ENCODE peak calls at places on chromosomes 12 and 14, in eight cellular contexts. V is Panc1, F is breast epithelium, A is adrenal gland, U is cardiac fibroblast, X is dorsolateral prefrontal cortex, B is right atrium auricular region, W is tibial nerve. J is an unnamed sample.

GRCh38 chr12:116861331-116861730 is 19.9 kb downstream of the HRK start:
- DNase-seq in V (no peak), F (no peak), A (peak; percentile 34), U (peak; percentile 61), X (peak; percentile 63), B (no peak), W (no peak), J (peak; percentile 92)

GRCh38 chr12:29516431-29516875 is 19.0 kb upstream of the OVCH1 start:
- DNase-seq in V (no peak), F (no peak), A (no peak), U (peak; percentile 37), X (no peak), B (no peak), W (no peak), J (no peak)

GRCh38 chr12:125001636-125002035 is 8.2 kb downstream of the BRI3BP start:
- DNase-seq in V (no peak), F (no peak), A (no peak), U (no peak), X (no peak), B (no peak), W (no peak), J (peak; percentile 61)

GRCh38 chr12:43957732-43958131 is 121.9 kb downstream of the TMEM117 start:
- DNase-seq in V (peak; percentile 32), F (no peak), A (peak; percentile 33), U (peak; percentile 69), X (no peak), B (no peak), W (no peak), J (peak; percentile 46)

GRCh38 chr14:54483848-54484247 is 4.9 kb downstream of the GMFB start:
- DNase-seq in V (no peak), F (no peak), A (no peak), U (no peak), X (no peak), B (no peak), W (no peak), J (no peak)

GRCh38 chr14:102215071-102215470 is 75.4 kb downstream of the WDR20 start:
- DNase-seq in V (no peak), F (no peak), A (no peak), U (peak; percentile 81), X (peak; percentile 84), B (no peak), W (no peak), J (no peak)

GRCh38 chr12:65825573-65826512 is 1.6 kb downstream of the HMGA2 start:
- DNase-seq in V (no peak), F (no peak), A (peak; percentile 22), U (peak; percentile 52), X (no peak), B (no peak), W (no peak), J (no peak)

GRCh38 chr12:42124764-42125371 is 19.8 kb downstream of the GXYLT1 start:
- DNase-seq in V (no peak), F (no peak), A (no peak), U (no peak), X (no peak), B (no peak), W (no peak), J (no peak)

GRCh38 chr12:124457287-124458219 is 109.9 kb downstream of the NCOR2 start:
- DNase-seq in V (no peak), F (peak; percentile 87), A (peak; percentile 57), U (peak; percentile 69), X (peak; percentile 80), B (peak; percentile 96), W (peak; percentile 82), J (no peak)

GRCh38 chr14:94631536-94632304 is 19.5 kb downstream of the SERPINA3 start:
- DNase-seq in V (no peak), F (no peak), A (no peak), U (no peak), X (no peak), B (no peak), W (no peak), J (no peak)

DNA sequence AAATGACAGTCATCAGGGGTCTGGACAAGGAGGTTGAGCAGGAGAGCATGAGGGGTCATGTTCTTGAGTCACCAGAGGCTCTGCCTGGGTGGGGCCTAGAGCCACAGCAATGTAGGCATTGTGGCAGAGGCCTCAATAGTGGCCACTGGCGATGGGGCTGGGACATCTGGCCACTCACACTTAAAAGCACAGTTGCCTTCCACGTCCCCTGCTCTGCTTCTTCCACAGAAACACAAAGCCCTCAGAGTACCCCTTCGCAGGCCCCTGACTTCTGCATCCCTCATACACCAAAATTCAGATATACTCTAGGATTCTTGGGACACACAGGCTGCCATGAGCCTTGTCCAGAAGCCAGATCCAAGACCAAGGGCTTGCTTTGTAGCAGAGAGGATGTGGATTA is 2.2 kb downstream of the SLC10A1 start:
- DNase-seq in V (no peak), F (no peak), A (no peak), U (no peak), X (no peak), B (no peak), W (no peak), J (no peak)
- H3K4me3 ChIP-seq in V (no peak overlapping the region), F (no peak overlapping the region), A (no peak overlapping the region), U (no peak overlapping the region), X (no peak overlapping the region), B (no peak overlapping the region), W (no peak overlapping the region), J (no peak overlapping the region)

GRCh38 chr12:1583421-1584078 is 10.8 kb downstream of the FBXL14 start:
- DNase-seq in V (no peak), F (peak; percentile 51), A (peak; percentile 75), U (peak; percentile 93), X (peak; percentile 72), B (no peak), W (peak; percentile 51), J (peak; percentile 90)
- H3K4me3 ChIP-seq in V (no peak overlapping the region), F (no peak overlapping the region), A (peak overlapping the region; percentile 43), U (no peak overlapping the region), X (peak overlapping the region; percentile 21), B (no peak overlapping the region), W (no peak overlapping the region), J (peak overlapping the region; percentile 47)

DNA sequence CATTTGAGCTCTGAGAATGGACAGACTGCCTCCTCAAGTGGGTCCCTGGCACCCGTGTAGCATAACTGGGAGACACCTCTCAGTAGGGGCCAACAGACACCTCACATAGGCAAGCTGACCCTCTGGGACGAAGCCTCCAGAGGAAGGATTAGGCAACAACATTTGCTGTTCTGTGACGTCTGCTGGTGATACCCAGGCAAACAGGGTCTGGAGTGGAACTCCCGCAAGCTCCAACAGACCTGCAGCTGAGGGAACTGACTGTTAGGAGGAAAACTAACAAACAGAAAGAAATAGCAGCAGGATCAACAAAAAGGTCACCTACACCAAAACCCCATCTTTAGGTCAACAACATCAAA is 69.6 kb downstream of the CEP83 start:
- DNase-seq in V (no peak), F (no peak), A (no peak), U (no peak), X (no peak), B (no peak), W (no peak), J (no peak)
- H3K4me3 ChIP-seq in V (no peak overlapping the region), F (no peak overlapping the region), A (no peak overlapping the region), U (no peak overlapping the region), X (no peak overlapping the region), B (no peak overlapping the region), W (no peak overlapping the region), J (no peak overlapping the region)

DNA sequence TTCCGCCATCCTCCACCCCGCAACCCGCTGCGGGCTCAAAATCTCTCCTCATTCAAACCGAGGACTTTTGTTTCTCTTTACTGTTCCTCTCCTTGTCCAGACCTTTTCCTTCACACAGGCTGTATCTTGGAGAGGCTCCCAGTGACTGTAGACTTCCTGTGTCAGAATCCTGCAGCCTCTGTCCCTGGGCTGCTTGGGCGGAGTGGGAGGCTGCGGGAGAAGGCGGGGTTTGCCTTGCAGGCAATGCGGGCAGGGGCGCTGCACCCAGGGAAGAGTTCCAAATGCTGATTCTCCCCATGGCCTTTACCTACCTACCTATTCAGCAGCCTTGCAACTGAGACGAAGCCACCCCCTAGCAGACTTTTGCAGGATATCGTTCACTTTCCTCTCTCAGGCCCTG is 79.1 kb upstream of the KCNA1 start:
- DNase-seq in V (no peak), F (no peak), A (no peak), U (no peak), X (no peak), B (no peak), W (no peak), J (no peak)
- H3K4me3 ChIP-seq in V (no peak overlapping the region), F (no peak overlapping the region), A (no peak overlapping the region), U (no peak overlapping the region), X (no peak overlapping the region), B (no peak overlapping the region), W (no peak overlapping the region), J (no peak overlapping the region)

DNA sequence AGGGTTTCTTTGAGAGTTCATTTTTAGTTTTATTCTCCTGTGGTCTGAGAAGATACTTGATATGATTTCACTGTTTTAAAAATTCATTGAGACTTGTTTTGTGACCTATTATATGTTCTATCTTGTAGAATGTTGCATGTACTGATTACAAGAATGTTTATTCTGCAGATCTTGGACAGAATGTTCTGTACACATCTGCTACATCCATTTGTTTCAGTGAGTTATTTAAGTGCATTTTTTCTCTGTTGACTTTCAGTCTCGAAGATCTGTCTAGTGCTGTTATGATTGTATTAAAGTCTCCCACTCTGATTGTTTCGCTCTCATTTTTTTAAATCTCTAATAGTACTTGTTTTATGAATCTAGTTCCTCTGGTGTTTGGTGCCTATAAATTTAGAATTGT is 1319.8 kb downstream of the TMEM121 start:
- DNase-seq in V (no peak), F (no peak), A (no peak), U (no peak), X (no peak), B (no peak), W (no peak), J (peak; percentile 28)
- H3K4me3 ChIP-seq in V (no peak overlapping the region), F (no peak overlapping the region), A (no peak overlapping the region), U (no peak overlapping the region), X (no peak overlapping the region), B (no peak overlapping the region), W (no peak overlapping the region), J (peak overlapping the region; percentile 87)